ENCODE peak calls at places on chromosomes 11 and 22, in five cellular contexts. One of them, this sample, is unnamed. For H3K36me3, the result is how much of the 10 kb centered on the place peaks cover.

GRCh38 chr11:75342231-75342918 is 9.1 kb downstream of the ARRB1 start:
- DNase-seq in prostate gland: no peak
- DNase-seq in CD8-positive, alpha-beta T cell: no peak
- DNase-seq in lung: no peak
- DNase-seq in brain microvascular endothelial cell: no peak
- DNase-seq in this sample: no peak

GRCh38 chr11:2536440-2536989 is 91.7 kb downstream of the KCNQ1 start:
- DNase-seq in brain microvascular endothelial cell: no peak
- DNase-seq in lung: no peak
- DNase-seq in prostate gland: no peak
- DNase-seq in CD8-positive, alpha-beta T cell: no peak
- DNase-seq in this sample: no peak

GRCh38 chr11:115498354-115498753 is 5.9 kb downstream of the CADM1 start:
- DNase-seq in prostate gland: no peak
- DNase-seq in CD8-positive, alpha-beta T cell: no peak
- DNase-seq in brain microvascular endothelial cell: no peak
- DNase-seq in lung: no peak
- DNase-seq in this sample: no peak

GRCh38 chr22:44881246-44881600 is 128.6 kb downstream of the PHF21B start:
- DNase-seq in CD8-positive, alpha-beta T cell: no peak
- DNase-seq in prostate gland: no peak
- DNase-seq in brain microvascular endothelial cell: no peak
- DNase-seq in lung: no peak
- DNase-seq in this sample: no peak

GRCh38 chr22:29130490-29130889 is 57.7 kb downstream of the KREMEN1 start:
- DNase-seq in lung: no peak
- DNase-seq in brain microvascular endothelial cell: no peak
- DNase-seq in CD8-positive, alpha-beta T cell: no peak
- DNase-seq in prostate gland: no peak
- DNase-seq in this sample: no peak

GRCh38 chr11:17791144-17791543 is 56.6 kb downstream of the KCNC1 start:
- DNase-seq in brain microvascular endothelial cell: no peak
- DNase-seq in CD8-positive, alpha-beta T cell: no peak
- DNase-seq in prostate gland: no peak
- DNase-seq in lung: no peak
- DNase-seq in this sample: no peak

GRCh38 chr11:13207665-13208594 is 69.7 kb upstream of the BMAL1 start:
- DNase-seq in lung: peak
- DNase-seq in brain microvascular endothelial cell: peak
- DNase-seq in prostate gland: no peak
- DNase-seq in CD8-positive, alpha-beta T cell: no peak
- DNase-seq in this sample: no peak

GRCh38 chr11:131025020-131025419 is 108.7 kb upstream of the SNX19 start:
- DNase-seq in brain microvascular endothelial cell: peak
- DNase-seq in lung: no peak
- DNase-seq in CD8-positive, alpha-beta T cell: no peak
- DNase-seq in prostate gland: no peak
- DNase-seq in this sample: no peak

GRCh38 chr11:34604216-34604615 is 16.7 kb upstream of the EHF start:
- DNase-seq in prostate gland: no peak
- DNase-seq in brain microvascular endothelial cell: no peak
- DNase-seq in lung: no peak
- DNase-seq in CD8-positive, alpha-beta T cell: no peak
- DNase-seq in this sample: no peak

GRCh38 chr11:1749787-1750351 is 526 bp downstream of the IFITM10 start:
- DNase-seq in CD8-positive, alpha-beta T cell: no peak
- DNase-seq in brain microvascular endothelial cell: peak
- DNase-seq in lung: no peak
- DNase-seq in prostate gland: no peak
- DNase-seq in this sample: no peak

GRCh38 chr11:46333129-46333947 is 13.9 kb upstream of the DGKZ start:
- DNase-seq in prostate gland: no peak
- DNase-seq in lung: no peak
- DNase-seq in brain microvascular endothelial cell: no peak
- DNase-seq in CD8-positive, alpha-beta T cell: peak
- DNase-seq in this sample: no peak
- H3K4me3 ChIP-seq in prostate gland: peak
- H3K4me3 ChIP-seq in lung: no peak
- H3K4me3 ChIP-seq in brain microvascular endothelial cell: peak
- H3K4me3 ChIP-seq in CD8-positive, alpha-beta T cell: peak
- H3K4me3 ChIP-seq in this sample: peak

GRCh38 chr22:46830841-46831240 is 68.4 kb downstream of the TBC1D22A start:
- DNase-seq in lung: no peak
- DNase-seq in brain microvascular endothelial cell: peak
- DNase-seq in prostate gland: no peak
- DNase-seq in CD8-positive, alpha-beta T cell: no peak
- DNase-seq in this sample: no peak

GRCh38 chr22:46835693-46836092 is 73.2 kb downstream of the TBC1D22A start:
- DNase-seq in brain microvascular endothelial cell: no peak
- DNase-seq in prostate gland: no peak
- DNase-seq in CD8-positive, alpha-beta T cell: no peak
- DNase-seq in lung: no peak
- DNase-seq in this sample: no peak

GRCh38 chr22:46835288-46835687 is 72.8 kb downstream of the TBC1D22A start:
- DNase-seq in prostate gland: no peak
- DNase-seq in lung: no peak
- DNase-seq in brain microvascular endothelial cell: no peak
- DNase-seq in CD8-positive, alpha-beta T cell: no peak
- DNase-seq in this sample: no peak

GRCh38 chr22:46830001-46830715 is 67.7 kb downstream of the TBC1D22A start:
- DNase-seq in lung: no peak
- DNase-seq in prostate gland: peak
- DNase-seq in CD8-positive, alpha-beta T cell: no peak
- DNase-seq in brain microvascular endothelial cell: peak
- DNase-seq in this sample: no peak

DNA sequence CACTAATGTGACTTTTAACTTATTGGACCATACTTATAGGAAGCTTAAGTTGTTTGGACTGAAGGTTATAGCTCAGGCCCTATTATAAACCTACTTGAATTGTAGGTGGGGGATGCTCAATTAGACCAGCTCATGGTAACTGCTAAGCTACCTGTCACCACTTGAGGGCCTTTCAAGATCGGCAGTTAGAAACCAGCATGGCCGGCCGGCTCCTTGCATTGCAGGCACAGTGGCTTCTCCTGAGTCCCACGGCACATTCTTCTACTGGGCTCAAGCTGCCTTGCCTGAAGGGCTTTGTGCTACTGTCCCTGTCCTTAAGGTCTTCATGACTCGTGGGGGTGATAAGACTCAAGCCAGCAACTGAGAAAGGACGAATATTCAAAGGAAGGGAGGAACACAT is 70.8 kb downstream of the TBC1D22A start:
- DNase-seq in lung: no peak
- DNase-seq in prostate gland: no peak
- DNase-seq in CD8-positive, alpha-beta T cell: no peak
- DNase-seq in brain microvascular endothelial cell: peak
- DNase-seq in this sample: no peak
- TF ChIP-seq CTCF in lung: no peak
- TF ChIP-seq CTCF in prostate gland: no peak
- TF ChIP-seq CTCF in CD8-positive, alpha-beta T cell: no peak
- TF ChIP-seq CTCF in brain microvascular endothelial cell: peak
- TF ChIP-seq CTCF in this sample: no peak

DNA sequence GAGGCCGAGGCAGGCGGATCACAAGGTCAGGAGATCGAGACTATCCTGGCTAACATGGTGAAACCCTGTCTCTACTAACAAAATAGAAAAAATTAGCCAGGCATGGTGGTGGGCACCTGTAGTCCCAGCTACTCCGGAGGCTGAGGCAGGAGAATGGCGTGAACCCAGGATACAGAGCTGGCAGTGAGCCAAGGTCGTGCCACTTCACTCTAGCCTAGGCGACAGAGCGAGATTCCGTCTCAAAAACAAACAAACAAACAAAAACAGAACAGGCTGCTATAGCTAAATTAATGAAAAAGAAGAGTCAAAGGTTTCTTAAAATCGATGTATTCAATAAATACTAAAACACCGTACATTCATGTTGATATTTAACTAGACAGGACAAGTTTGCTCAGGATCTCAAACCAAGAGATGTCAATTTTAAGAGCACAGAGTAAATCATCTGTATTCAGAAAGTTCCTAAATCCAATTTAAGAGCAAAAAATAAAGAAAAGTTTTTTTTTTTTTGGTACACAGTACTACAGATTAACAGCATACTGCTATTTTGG is 59.9 kb downstream of the NUP98 start:
- DNase-seq in lung: no peak
- DNase-seq in prostate gland: no peak
- DNase-seq in CD8-positive, alpha-beta T cell: no peak
- DNase-seq in brain microvascular endothelial cell: no peak
- DNase-seq in this sample: no peak
- H3K36me3 ChIP-seq in lung: under half
- H3K36me3 ChIP-seq in prostate gland: under half
- H3K36me3 ChIP-seq in CD8-positive, alpha-beta T cell: under half
- H3K36me3 ChIP-seq in brain microvascular endothelial cell: half or more
- H3K36me3 ChIP-seq in this sample: under half

DNA sequence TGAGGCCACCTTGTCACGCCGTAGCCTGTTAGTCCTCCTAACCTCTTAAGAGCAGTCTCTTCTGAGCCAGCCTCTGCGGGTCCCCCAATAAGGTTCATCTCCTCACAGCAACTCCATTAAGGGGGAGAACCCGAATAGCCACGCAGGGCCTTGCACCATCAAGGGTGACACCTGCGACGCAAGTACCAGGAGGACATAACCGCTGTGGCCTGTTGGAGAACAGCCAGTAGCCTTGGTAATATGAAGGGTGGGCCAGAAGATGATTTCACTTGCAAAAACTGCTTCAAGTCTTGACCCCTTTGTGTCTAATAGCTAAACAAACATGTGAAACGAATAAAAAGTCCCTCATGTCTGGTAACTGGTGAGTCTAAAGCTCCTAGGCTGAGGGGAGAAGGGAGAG is 14.8 kb downstream of the ARFGAP2 start:
- DNase-seq in CD8-positive, alpha-beta T cell: no peak
- DNase-seq in lung: no peak
- DNase-seq in brain microvascular endothelial cell: no peak
- DNase-seq in prostate gland: no peak
- DNase-seq in this sample: no peak
- H3K4me3 ChIP-seq in CD8-positive, alpha-beta T cell: no peak
- H3K4me3 ChIP-seq in lung: no peak
- H3K4me3 ChIP-seq in brain microvascular endothelial cell: no peak
- H3K4me3 ChIP-seq in prostate gland: no peak
- H3K4me3 ChIP-seq in this sample: no peak

DNA sequence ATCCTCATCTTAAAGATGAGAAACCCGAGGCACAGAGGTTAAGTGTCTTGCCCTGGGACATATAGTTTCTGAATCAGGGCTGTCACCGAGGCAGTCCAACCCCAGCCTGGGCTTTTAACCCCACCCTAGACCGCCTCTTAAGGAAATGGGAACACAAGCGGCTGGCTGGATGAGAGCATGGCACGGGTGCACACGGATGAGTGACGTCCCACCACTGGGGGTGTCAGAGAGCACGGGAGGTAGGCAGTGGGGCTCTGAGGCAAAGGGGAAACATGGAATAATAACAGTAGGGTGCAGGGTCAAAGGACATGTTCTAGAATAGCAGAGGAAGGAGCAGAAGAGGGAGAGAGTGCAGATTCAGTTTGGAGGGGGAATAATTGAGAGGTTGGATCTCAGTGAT is 22.3 kb downstream of the PPFIBP2 start:
- DNase-seq in CD8-positive, alpha-beta T cell: no peak
- DNase-seq in prostate gland: no peak
- DNase-seq in brain microvascular endothelial cell: no peak
- DNase-seq in lung: no peak
- DNase-seq in this sample: no peak
- TF ChIP-seq CTCF in CD8-positive, alpha-beta T cell: peak
- TF ChIP-seq CTCF in prostate gland: no peak
- TF ChIP-seq CTCF in brain microvascular endothelial cell: peak
- TF ChIP-seq CTCF in lung: no peak
- TF ChIP-seq CTCF in this sample: peak

GRCh38 chr11:76810151-76810853 is 27.1 kb downstream of the TSKU start:
- DNase-seq in CD8-positive, alpha-beta T cell: no peak
- DNase-seq in brain microvascular endothelial cell: peak
- DNase-seq in prostate gland: no peak
- DNase-seq in lung: peak
- DNase-seq in this sample: peak

GRCh38 chr11:76808996-76809395 is 25.8 kb downstream of the TSKU start:
- DNase-seq in lung: peak
- DNase-seq in CD8-positive, alpha-beta T cell: no peak
- DNase-seq in prostate gland: no peak
- DNase-seq in brain microvascular endothelial cell: no peak
- DNase-seq in this sample: no peak

GRCh38 chr11:76811259-76811658 is 28.1 kb downstream of the TSKU start:
- DNase-seq in prostate gland: no peak
- DNase-seq in CD8-positive, alpha-beta T cell: no peak
- DNase-seq in lung: no peak
- DNase-seq in brain microvascular endothelial cell: no peak
- DNase-seq in this sample: no peak

DNA sequence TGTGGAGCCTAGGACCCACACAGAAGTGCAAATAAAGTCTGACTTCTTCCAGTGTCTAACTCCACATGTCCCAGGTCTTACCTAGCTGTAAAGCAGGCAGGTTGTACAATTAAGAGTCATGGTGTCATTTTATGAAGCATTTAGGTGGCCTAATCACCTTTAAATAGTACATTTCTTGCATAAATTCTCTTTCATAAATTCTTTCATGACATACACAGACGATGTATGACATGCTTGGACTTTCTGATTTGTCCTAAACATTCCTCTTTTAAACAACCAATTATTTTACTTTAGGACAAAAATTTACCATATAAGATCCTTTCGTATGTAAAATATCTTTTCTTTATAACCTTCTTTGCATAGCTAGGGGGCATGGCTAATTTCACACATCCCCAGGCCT is 31.3 kb downstream of the TSKU start:
- DNase-seq in lung: no peak
- DNase-seq in brain microvascular endothelial cell: no peak
- DNase-seq in CD8-positive, alpha-beta T cell: no peak
- DNase-seq in prostate gland: no peak
- DNase-seq in this sample: no peak
- H3K36me3 ChIP-seq in lung: under half
- H3K36me3 ChIP-seq in brain microvascular endothelial cell: under half
- H3K36me3 ChIP-seq in CD8-positive, alpha-beta T cell: under half
- H3K36me3 ChIP-seq in prostate gland: under half
- H3K36me3 ChIP-seq in this sample: under half

GRCh38 chr11:114131366-114131963 is 72.0 kb downstream of the ZBTB16 start:
- DNase-seq in brain microvascular endothelial cell: no peak
- DNase-seq in lung: no peak
- DNase-seq in CD8-positive, alpha-beta T cell: no peak
- DNase-seq in prostate gland: no peak
- DNase-seq in this sample: no peak

GRCh38 chr11:114133548-114134329 is 74.2 kb downstream of the ZBTB16 start:
- DNase-seq in CD8-positive, alpha-beta T cell: no peak
- DNase-seq in prostate gland: peak
- DNase-seq in brain microvascular endothelial cell: no peak
- DNase-seq in lung: no peak
- DNase-seq in this sample: no peak

GRCh38 chr11:114132427-114132826 is 72.9 kb downstream of the ZBTB16 start:
- DNase-seq in prostate gland: no peak
- DNase-seq in brain microvascular endothelial cell: no peak
- DNase-seq in CD8-positive, alpha-beta T cell: no peak
- DNase-seq in lung: no peak
- DNase-seq in this sample: no peak

GRCh38 chr11:114134870-114135269 is 75.4 kb downstream of the ZBTB16 start:
- DNase-seq in brain microvascular endothelial cell: peak
- DNase-seq in lung: no peak
- DNase-seq in CD8-positive, alpha-beta T cell: no peak
- DNase-seq in prostate gland: no peak
- DNase-seq in this sample: no peak

GRCh38 chr11:114132944-114133394 is 73.5 kb downstream of the ZBTB16 start:
- DNase-seq in prostate gland: peak
- DNase-seq in lung: no peak
- DNase-seq in CD8-positive, alpha-beta T cell: no peak
- DNase-seq in brain microvascular endothelial cell: no peak
- DNase-seq in this sample: no peak
- H3K4me3 ChIP-seq in prostate gland: no peak
- H3K4me3 ChIP-seq in lung: no peak
- H3K4me3 ChIP-seq in CD8-positive, alpha-beta T cell: no peak
- H3K4me3 ChIP-seq in brain microvascular endothelial cell: no peak
- H3K4me3 ChIP-seq in this sample: no peak

This sample was measured in GM06990.